ENCODE peak calls at places on chromosomes 12 and 14, in ten cellular contexts. N is AG04450; A is CD8-positive, alpha-beta T cell; Q is OCI-LY7; T is kidney; K is ascending aorta; M is psoas muscle; D is AG09309; R is neural progenitor cell; I is fibroblast of lung. L is an unnamed sample.

GRCh38 chr14:73757876-73758391 is 43.8 kb upstream of the PNMA1 start:
- DNase-seq in R (no peak), M (no peak), D (no peak), K (no peak), A (no peak), Q (no peak), N (no peak), I (no peak), T (no peak), L (no peak)

GRCh38 chr12:88960213-88960878 is 380.1 kb upstream of the KITLG start:
- DNase-seq in A (no peak), Q (no peak), R (no peak), D (no peak), K (no peak), T (no peak), M (no peak), I (peak), N (no peak), L (no peak)

GRCh38 chr12:64780220-64780530 is 21.0 kb upstream of the GNS start:
- DNase-seq in I (no peak), M (no peak), N (no peak), T (no peak), D (no peak), K (no peak), Q (no peak), R (peak), A (no peak), L (no peak)

GRCh38 chr14:74548881-74549280 is 55.3 kb downstream of the ISCA2 start:
- DNase-seq in I (no peak), Q (no peak), D (peak), N (no peak), K (peak), M (peak), T (no peak), R (no peak), A (no peak), L (no peak)

GRCh38 chr12:132779781-132780353 is 18.2 kb upstream of the ANKLE2 start:
- DNase-seq in M (no peak), Q (no peak), A (no peak), R (no peak), T (no peak), I (no peak), K (no peak), D (no peak), N (no peak), L (no peak)

GRCh38 chr12:49416892-49417291 is 49.6 kb downstream of the SPATS2 start:
- DNase-seq in K (no peak), A (no peak), Q (no peak), I (no peak), T (no peak), N (no peak), M (no peak), D (no peak), R (no peak), L (no peak)

GRCh38 chr12:82835217-82835616 is 148.5 kb downstream of the TMTC2 start:
- DNase-seq in Q (no peak), I (peak), A (no peak), D (peak), N (no peak), R (no peak), T (no peak), K (no peak), M (no peak), L (no peak)

GRCh38 chr14:79583738-79584405 is 627.4 kb downstream of the DIO2 start:
- DNase-seq in T (no peak), N (peak), K (no peak), Q (no peak), D (peak), I (peak), A (no peak), M (no peak), R (no peak), L (no peak)

GRCh38 chr12:57008113-57008687 is 1.9 kb upstream of the ZBTB39 start:
- DNase-seq in I (peak), K (no peak), T (no peak), D (peak), A (no peak), R (peak), M (no peak), Q (peak), N (peak), L (no peak)

GRCh38 chr12:57005980-57006808 is at the start of gene ZBTB39:
- DNase-seq in I (peak), K (no peak), M (peak), Q (peak), R (peak), T (peak), N (no peak), D (no peak), A (peak), L (no peak)

GRCh38 chr12:57004651-57005050 is 1.7 kb downstream of the ZBTB39 start:
- DNase-seq in N (no peak), Q (no peak), D (no peak), T (no peak), I (no peak), R (no peak), A (no peak), K (no peak), M (no peak), L (no peak)

GRCh38 chr12:57009949-57010626 is 3.7 kb upstream of the ZBTB39 start:
- DNase-seq in M (no peak), R (no peak), A (no peak), N (no peak), D (no peak), I (no peak), T (no peak), Q (no peak), K (no peak), L (no peak)

DNA sequence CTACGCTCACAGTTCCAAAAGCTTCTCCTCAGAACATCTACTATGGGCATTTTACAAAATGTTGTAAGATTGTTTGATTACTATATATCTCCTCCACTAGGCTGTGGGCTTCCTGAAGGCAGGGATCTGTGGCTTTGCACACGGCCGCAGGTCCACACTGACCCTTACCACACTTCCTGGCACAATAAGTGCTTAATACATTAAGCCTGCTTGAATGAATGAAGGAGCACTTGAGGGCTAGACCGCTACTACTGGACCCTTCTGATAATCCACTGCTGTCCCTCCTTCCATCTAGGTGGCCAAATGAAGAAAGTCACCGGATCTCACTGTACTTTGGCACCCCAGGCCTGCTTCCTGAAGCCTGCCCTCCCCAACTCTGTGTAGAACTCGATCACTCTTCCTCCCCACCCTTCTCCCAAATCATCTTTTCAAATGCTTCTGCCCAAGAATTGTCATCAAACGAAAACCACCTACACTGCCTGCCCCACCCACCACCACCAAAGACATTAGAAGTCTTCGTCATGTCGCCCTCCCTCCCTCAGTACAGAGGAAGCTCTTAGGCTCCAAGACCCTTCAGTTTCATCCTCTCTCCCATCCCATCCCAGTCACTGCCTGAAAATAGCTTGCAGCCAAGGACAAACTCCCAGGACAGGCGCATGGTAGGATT is 596 bp upstream of the ZBTB39 start:
- DNase-seq in N (no peak), K (no peak), R (no peak), I (no peak), A (no peak), T (no peak), M (no peak), D (no peak), Q (no peak), L (no peak)
- TF ChIP-seq CTCF in N (no peak), K (peak), R (no peak), I (peak), A (no peak), T (no peak), M (no peak), D (no peak), Q (no peak), L (no peak)

DNA sequence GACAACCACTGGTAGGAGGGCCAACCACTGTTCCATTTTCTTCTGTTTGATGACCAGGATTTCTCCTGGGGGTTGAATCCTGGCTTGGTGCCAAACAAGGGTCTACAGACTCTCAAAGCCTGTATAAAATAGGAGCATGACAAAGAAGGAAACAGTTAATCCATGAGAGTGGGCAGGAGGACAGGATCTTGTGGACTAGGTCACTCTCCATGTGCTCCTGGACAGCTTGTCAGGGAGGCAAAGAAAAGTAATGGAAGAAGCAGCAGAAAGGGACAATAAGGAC is 243.7 kb downstream of the AKAP6 start:
- DNase-seq in T (no peak), K (no peak), D (no peak), N (no peak), Q (no peak), M (no peak), I (no peak), R (no peak), A (no peak), L (no peak)
- H3K4me3 ChIP-seq in T (peak), K (no peak), D (no peak), N (no peak), Q (no peak), M (no peak), I (no peak), R (no peak), A (no peak), L (no peak)

DNA sequence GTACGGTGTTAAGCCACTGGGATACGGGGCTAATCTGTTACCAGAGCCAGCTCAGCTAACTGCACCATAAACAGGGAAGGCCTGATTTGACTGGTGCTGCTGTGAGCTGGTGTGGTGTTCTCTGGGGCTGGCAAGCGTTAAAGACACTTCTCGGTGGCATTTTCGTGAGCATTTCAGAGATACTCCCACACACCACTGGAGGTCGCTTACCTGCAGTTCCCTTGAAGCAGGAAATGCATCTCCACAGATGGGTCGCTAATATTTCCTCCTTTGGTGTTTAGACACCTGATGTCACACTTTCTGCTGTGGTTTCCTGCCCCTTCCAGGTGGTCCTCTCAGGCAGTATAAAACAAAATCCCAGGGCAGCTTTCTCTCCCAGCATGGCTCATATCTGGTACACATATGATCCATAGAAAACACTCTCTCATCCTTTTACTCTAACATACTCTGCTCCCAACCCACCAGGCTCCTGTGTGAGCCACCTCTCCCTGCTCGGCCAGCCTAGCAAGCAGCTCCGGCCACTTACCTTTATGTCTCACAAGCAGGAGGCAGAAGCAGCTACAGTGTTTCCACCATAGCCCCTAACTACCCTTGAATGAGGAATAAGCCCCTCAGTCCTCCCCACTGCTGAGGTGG is 129.9 kb upstream of the GRIN2B start:
- DNase-seq in I (no peak), Q (peak), D (no peak), K (no peak), T (no peak), M (no peak), R (peak), N (no peak), A (no peak), L (peak)
- TF ChIP-seq CTCF in I (no peak), Q (peak), D (no peak), K (no peak), T (no peak), M (no peak), R (peak), N (no peak), A (no peak), L (peak)

DNA sequence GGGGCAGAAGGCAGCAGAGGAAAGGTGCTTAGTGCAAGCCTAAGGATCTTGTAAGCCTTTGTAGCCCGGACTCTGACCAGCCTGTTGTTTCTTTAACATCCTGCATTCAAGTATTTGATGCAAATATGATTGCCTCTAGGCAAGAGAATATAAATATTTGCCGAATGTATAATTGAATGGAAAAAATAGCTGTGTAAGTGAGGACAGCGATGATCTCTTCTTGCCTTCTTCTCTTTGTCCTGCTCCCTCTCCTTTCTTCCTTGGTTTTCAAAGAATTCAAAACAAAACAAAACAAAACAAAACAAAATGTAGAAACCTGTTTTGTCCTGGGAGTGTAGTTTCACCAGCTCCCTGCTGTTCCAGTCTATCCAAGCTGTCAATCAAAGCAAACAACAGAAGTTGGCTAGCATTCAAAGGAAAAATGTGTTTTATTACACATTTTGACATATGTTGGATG is 74.9 kb upstream of the CPM start:
- DNase-seq in T (no peak), Q (no peak), N (no peak), K (no peak), R (peak), D (no peak), I (no peak), A (no peak), M (no peak), L (no peak)
- H3K4me3 ChIP-seq in T (no peak), Q (no peak), N (peak), K (no peak), R (peak), D (no peak), I (peak), A (no peak), M (no peak), L (no peak)